ENCODE peak calls at places on chromosomes 11 and 22, in six cellular contexts. B is SK-N-SH, J is OCI-LY7, K is GM23338, U is neural progenitor cell, T is endothelial cell of umbilical vein. E is an unnamed sample. For H3K4me1, the result is how much of the 10 kb centered on the place peaks cover.

GRCh38 chr11:3721002-3721401 is 49.8 kb upstream of the CHRNA10 start:
- DNase-seq in B (no peak), J (no peak), K (no peak), U (no peak), T (no peak), E (no peak)

GRCh38 chr11:82814379-82814778 is 80.7 kb upstream of the FAM181B start:
- DNase-seq in B (no peak), J (no peak), K (peak), U (peak), T (no peak), E (no peak)

GRCh38 chr11:46553746-46554204 is 40.0 kb downstream of the AMBRA1 start:
- DNase-seq in B (no peak), J (no peak), K (no peak), U (no peak), T (peak), E (peak)

GRCh38 chr11:9002920-9003572 is 755 bp downstream of the NRIP3 start:
- DNase-seq in B (no peak), J (no peak), K (peak), U (no peak), T (no peak), E (no peak)

GRCh38 chr22:50734343-50734771 is 3.6 kb upstream of the ACR start:
- DNase-seq in B (no peak), J (no peak), K (no peak), U (no peak), T (no peak), E (no peak)

GRCh38 chr11:100682247-100682969 is 4.7 kb upstream of the ARHGAP42 start:
- DNase-seq in B (no peak), J (peak), K (peak), U (no peak), T (peak), E (no peak)

GRCh38 chr22:26610072-26610958 is 7.5 kb downstream of the CRYBB1 start:
- DNase-seq in B (no peak), J (peak), K (no peak), U (no peak), T (no peak), E (peak)

GRCh38 chr11:65879622-65880021 is at the start of gene CTSW:
- DNase-seq in B (no peak), J (no peak), K (no peak), U (no peak), T (no peak), E (no peak)

GRCh38 chr22:41951898-41952474 is at the start of gene SMIM45:
- DNase-seq in B (peak), J (peak), K (peak), U (peak), T (no peak), E (no peak)

GRCh38 chr11:97567801-97568200 is 1178.0 kb downstream of the JRKL start:
- DNase-seq in B (no peak), J (no peak), K (no peak), U (no peak), T (no peak), E (no peak)

GRCh38 chr11:81915045-81915444 is 818.6 kb downstream of the FAM181B start:
- DNase-seq in B (no peak), J (no peak), K (no peak), U (no peak), T (no peak), E (no peak)

GRCh38 chr11:129798212-129798611 is 17.4 kb upstream of the TMEM45B start:
- DNase-seq in B (no peak), J (no peak), K (no peak), U (no peak), T (no peak), E (no peak)

GRCh38 chr22:48089601-48090331 is 1327.3 kb downstream of the TBC1D22A start:
- DNase-seq in B (no peak), J (no peak), K (no peak), U (no peak), T (no peak), E (no peak)

GRCh38 chr22:41825376-41825775 is 7.5 kb upstream of the SREBF2 start:
- DNase-seq in B (no peak), J (no peak), K (no peak), U (no peak), T (peak), E (peak)

GRCh38 chr11:112166561-112166960 is 611 bp upstream of the TEX12 start:
- DNase-seq in B (no peak), J (no peak), K (no peak), U (no peak), T (no peak), E (peak)

GRCh38 chr11:67371199-67371548 is 2.2 kb downstream of the CLCF1 start:
- DNase-seq in B (no peak), J (no peak), K (no peak), U (no peak), T (no peak), E (no peak)
- H3K4me1 ChIP-seq in B (under half), J (under half), K (under half), U (under half), T (under half), E (half or more)

DNA sequence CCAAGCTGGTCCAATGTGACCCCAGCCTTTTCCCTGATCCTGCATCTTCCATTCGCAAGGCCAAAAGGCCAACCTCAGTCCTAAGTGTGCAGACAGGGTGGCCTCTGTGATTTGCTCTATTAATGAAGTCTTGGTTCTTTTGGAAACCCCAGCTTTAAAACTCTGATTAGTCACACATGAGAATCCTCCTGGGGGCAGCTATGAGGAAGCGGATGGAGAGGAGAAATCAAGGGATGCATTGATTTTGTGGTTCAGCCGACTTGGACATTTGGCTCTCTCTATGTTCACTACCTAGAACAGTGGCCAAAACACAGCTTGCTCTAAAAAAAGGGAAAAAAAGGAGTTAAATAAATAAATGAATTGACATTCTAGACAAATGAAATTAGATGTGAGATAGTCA is 98.6 kb upstream of the USP47 start:
- DNase-seq in B (no peak), J (no peak), K (no peak), U (no peak), T (no peak), E (no peak)
- H3K4me2 ChIP-seq in B (no peak), J (no peak), K (no peak), U (no peak), T (no peak), E (no peak)

GRCh38 chr11:116953525-116954284 is 116.3 kb upstream of the APOA1 start:
- DNase-seq in B (no peak), J (peak), K (no peak), U (no peak), T (no peak), E (no peak)

GRCh38 chr11:116958246-116958645 is 120.8 kb upstream of the APOA1 start:
- DNase-seq in B (no peak), J (no peak), K (no peak), U (peak), T (no peak), E (no peak)

GRCh38 chr11:116955548-116955947 is 118.1 kb upstream of the APOA1 start:
- DNase-seq in B (no peak), J (peak), K (no peak), U (no peak), T (no peak), E (no peak)

GRCh38 chr11:116951762-116952161 is 114.3 kb upstream of the APOA1 start:
- DNase-seq in B (no peak), J (no peak), K (no peak), U (no peak), T (no peak), E (no peak)

GRCh38 chr11:116955949-116956348 is 118.5 kb upstream of the APOA1 start:
- DNase-seq in B (no peak), J (no peak), K (peak), U (no peak), T (no peak), E (no peak)
- H3K4me3 ChIP-seq in B (no peak), J (peak), K (no peak), U (no peak), T (no peak), E (no peak)

GRCh38 chr11:126634963-126635362 is 279.5 kb downstream of the ST3GAL4 start:
- DNase-seq in B (no peak), J (no peak), K (no peak), U (no peak), T (no peak), E (no peak)
- H3K4me1 ChIP-seq in B (under half), J (under half), K (under half), U (under half), T (under half), E (under half)

GRCh38 chr11:102882389-102883024 is 7.7 kb upstream of the MMP12 start:
- DNase-seq in B (no peak), J (no peak), K (no peak), U (no peak), T (no peak), E (peak)
- H3K4me2 ChIP-seq in B (no peak), J (no peak), K (no peak), U (no peak), T (no peak), E (no peak)

GRCh38 chr22:30220338-30221009 is 26.1 kb downstream of the LIF start:
- DNase-seq in B (no peak), J (no peak), K (no peak), U (no peak), T (no peak), E (no peak)
- H3K4me3 ChIP-seq in B (no peak), J (no peak), K (no peak), U (no peak), T (no peak), E (no peak)